ENCODE peak calls at places on chromosomes 13 and 19, in six cellular contexts. Q is K562, Y is H1, H is HepG2, C is GM12891, F is GM12878. M is an unnamed sample.

GRCh38 chr19:30785728-30786127 is 413.5 kb downstream of the ZNF536 start:
- DNase-seq in Q (no peak), Y (no peak), H (no peak), C (no peak), F (no peak), M (no peak)

GRCh38 chr19:12668937-12669271 is 2.3 kb downstream of the WDR83 start:
- DNase-seq in Q (peak), Y (peak), H (peak), C (no peak), F (no peak), M (no peak)

GRCh38 chr13:73449258-73449657 is 390.5 kb downstream of the KLF5 start:
- DNase-seq in Q (no peak), Y (no peak), H (no peak), C (no peak), F (no peak), M (no peak)

GRCh38 chr13:33545492-33545891 is 259.9 kb upstream of the STARD13 start:
- DNase-seq in Q (no peak), Y (no peak), H (no peak), C (no peak), F (no peak), M (no peak)

GRCh38 chr19:4911786-4912672 is 2.7 kb downstream of the UHRF1 start:
- DNase-seq in Q (peak), Y (peak), H (peak), C (no peak), F (no peak), M (no peak)

GRCh38 chr19:46821512-46822359 is 28.9 kb downstream of the AP2S1 start:
- DNase-seq in Q (no peak), Y (no peak), H (no peak), C (no peak), F (no peak), M (peak)

GRCh38 chr19:39970424-39970673 is 616 bp upstream of the PSMC4 start:
- DNase-seq in Q (no peak), Y (no peak), H (no peak), C (peak), F (peak), M (no peak)

GRCh38 chr19:30161770-30162169 is 210.4 kb upstream of the ZNF536 start:
- DNase-seq in Q (no peak), Y (peak), H (no peak), C (no peak), F (no peak), M (no peak)

GRCh38 chr19:49949735-49950589 is 11.0 kb downstream of the SIGLEC11 start:
- DNase-seq in Q (no peak), Y (no peak), H (no peak), C (no peak), F (no peak), M (no peak)

GRCh38 chr19:39170398-39171231 is 26.1 kb upstream of the NCCRP1 start:
- DNase-seq in Q (no peak), Y (no peak), H (peak), C (no peak), F (no peak), M (no peak)

GRCh38 chr13:52906122-52906903 is 57.9 kb upstream of the PCDH8 start:
- DNase-seq in Q (no peak), Y (no peak), H (no peak), C (no peak), F (no peak), M (no peak)

GRCh38 chr13:100221166-100221565 is 132.3 kb downstream of the PCCA start:
- DNase-seq in Q (no peak), Y (no peak), H (no peak), C (no peak), F (no peak), M (no peak)

GRCh38 chr13:28981530-28981929 is 161.4 kb downstream of the MTUS2 start:
- DNase-seq in Q (no peak), Y (no peak), H (no peak), C (no peak), F (no peak), M (no peak)

GRCh38 chr19:14890616-14891379 is 4.9 kb upstream of the OR7A17 start:
- DNase-seq in Q (peak), Y (no peak), H (no peak), C (no peak), F (no peak), M (no peak)

GRCh38 chr19:7395793-7396192 is 47.1 kb downstream of the ARHGEF18 start:
- DNase-seq in Q (no peak), Y (no peak), H (no peak), C (no peak), F (no peak), M (no peak)

GRCh38 chr13:43469791-43470190 is 317.0 kb downstream of the ENOX1 start:
- DNase-seq in Q (no peak), Y (no peak), H (no peak), C (no peak), F (no peak), M (no peak)

GRCh38 chr19:10858204-10858828 is 10.1 kb downstream of the C19orf38 start:
- DNase-seq in Q (peak), Y (peak), H (no peak), C (no peak), F (no peak), M (no peak)

GRCh38 chr19:3538965-3539742 is at the start of gene TEKTIP1:
- DNase-seq in Q (peak), Y (peak), H (no peak), C (no peak), F (no peak), M (no peak)

GRCh38 chr19:3543150-3544053 is 4.4 kb downstream of the TEKTIP1 start:
- DNase-seq in Q (no peak), Y (no peak), H (no peak), C (no peak), F (no peak), M (no peak)

GRCh38 chr13:20401586-20401957 is 124.1 kb downstream of the CRYL1 start:
- DNase-seq in Q (no peak), Y (no peak), H (no peak), C (no peak), F (no peak), M (no peak)

GRCh38 chr19:1855828-1856255 is 7.5 kb downstream of the KLF16 start:
- DNase-seq in Q (no peak), Y (no peak), H (no peak), C (no peak), F (no peak), M (no peak)

GRCh38 chr13:111211789-111212516 is 96.8 kb downstream of the ARHGEF7 start:
- DNase-seq in Q (no peak), Y (no peak), H (no peak), C (no peak), F (no peak), M (no peak)
- TF ChIP-seq TAF1 in Q (no peak), Y (peak), H (no peak), C (no peak), F (no peak), M (no peak)

GRCh38 chr19:19668230-19669012 is at the start of gene ZNF101:
- DNase-seq in Q (peak), Y (peak), H (peak), C (peak), F (peak), M (peak)
- TF ChIP-seq POLR2AphosphoS5 in Q (peak), Y (peak), H (peak), C (peak), F (peak), M (peak)

DNA sequence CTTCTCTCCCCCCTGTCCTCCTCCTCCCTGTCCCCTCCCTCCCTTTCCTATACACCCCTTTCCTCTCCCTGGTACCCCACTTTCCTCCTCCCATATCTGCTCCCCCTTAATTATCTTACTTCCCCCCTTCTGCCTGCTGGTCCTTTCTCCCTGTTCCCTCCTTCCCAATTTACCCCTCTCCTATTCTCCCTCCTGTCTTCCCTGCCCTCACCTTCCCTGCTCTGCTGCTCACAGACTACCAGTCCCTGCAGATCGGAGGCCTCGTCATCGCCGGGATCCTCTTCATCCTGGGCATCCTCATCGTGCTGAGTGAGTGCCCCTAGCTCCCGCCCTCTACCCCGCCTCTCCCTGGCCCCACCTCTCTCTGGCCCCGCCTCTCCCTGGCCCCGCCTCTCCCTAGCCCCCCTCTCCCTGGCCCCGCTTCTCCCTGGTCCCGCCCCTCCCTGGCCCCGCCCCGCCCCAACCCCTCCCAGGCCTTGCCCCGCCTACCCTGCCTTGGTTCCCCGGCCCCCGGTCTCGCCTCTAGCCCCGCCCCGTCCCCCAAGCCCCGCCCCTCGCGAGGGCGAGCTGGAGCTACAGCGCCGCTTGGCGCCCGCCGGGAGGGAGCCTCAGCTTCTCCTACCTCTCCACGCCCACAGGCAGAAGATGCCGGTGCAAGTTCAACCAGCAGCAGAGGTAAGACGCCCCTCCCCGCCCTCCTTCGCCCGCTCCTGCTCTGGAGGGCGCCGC is 2.0 kb upstream of the FXYD7 start:
- DNase-seq in Q (peak), Y (peak), H (peak), C (peak), F (no peak), M (peak)
- TF ChIP-seq POLR2A in Q (no peak), Y (no peak), H (no peak), C (no peak), F (no peak), M (no peak)

GRCh38 chr19:33552928-33553279 is 31.3 kb upstream of the PEPD start:
- DNase-seq in Q (peak), Y (no peak), H (no peak), C (no peak), F (no peak), M (no peak)
- TF ChIP-seq TAF1 in Q (no peak), Y (no peak), H (no peak), C (no peak), F (no peak), M (no peak)

GRCh38 chr19:37981785-37982475 is 74.9 kb downstream of the SIPA1L3 start:
- DNase-seq in Q (no peak), Y (no peak), H (no peak), C (no peak), F (no peak), M (no peak)

GRCh38 chr19:37977391-37977790 is 70.4 kb downstream of the SIPA1L3 start:
- DNase-seq in Q (no peak), Y (no peak), H (no peak), C (no peak), F (no peak), M (no peak)

GRCh38 chr19:37977992-37978391 is 71.0 kb downstream of the SIPA1L3 start:
- DNase-seq in Q (no peak), Y (no peak), H (no peak), C (no peak), F (no peak), M (no peak)

GRCh38 chr19:37980419-37980975 is 73.5 kb downstream of the SIPA1L3 start:
- DNase-seq in Q (no peak), Y (no peak), H (no peak), C (no peak), F (no peak), M (no peak)

GRCh38 chr19:37979547-37980082 is 72.6 kb downstream of the SIPA1L3 start:
- DNase-seq in Q (no peak), Y (no peak), H (peak), C (no peak), F (peak), M (no peak)
- TF ChIP-seq POLR2AphosphoS5 in Q (no peak), Y (no peak), H (no peak), C (no peak), F (peak), M (no peak)

DNA sequence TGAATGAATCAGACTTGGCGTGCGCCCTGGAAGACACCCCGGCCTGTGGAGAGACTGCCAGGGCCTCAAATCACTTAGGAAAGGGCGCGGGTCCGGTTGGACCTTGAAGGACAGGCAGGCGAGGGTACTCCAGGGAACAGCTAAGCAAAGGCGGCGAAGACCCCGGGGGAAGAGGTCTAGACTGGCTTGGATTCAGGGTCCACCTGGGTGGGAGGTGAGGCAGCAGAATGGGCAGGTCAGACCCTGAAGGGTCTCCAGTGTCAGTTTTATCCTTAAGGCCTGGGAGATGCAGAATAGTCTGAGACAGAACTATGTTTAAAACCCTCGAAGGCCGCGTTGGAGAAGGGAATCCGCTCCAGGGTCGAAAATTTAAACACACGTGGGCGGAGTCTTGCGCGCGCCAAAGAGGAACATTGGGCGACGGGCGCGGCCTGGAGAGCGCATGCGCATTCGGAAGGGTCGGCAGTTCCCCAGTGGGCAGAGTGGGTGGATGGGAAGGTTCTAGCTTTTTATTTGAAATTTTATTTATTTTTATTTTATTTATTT is 567 bp upstream of the SMG9 start:
- DNase-seq in Q (peak), Y (peak), H (no peak), C (no peak), F (no peak), M (no peak)
- TF ChIP-seq POLR2A in Q (peak), Y (no peak), H (no peak), C (peak), F (no peak), M (peak)

M was measured in GM12892.